ENCODE peak calls at places on chromosomes 1 and 21, in four cellular contexts. N is IMR-90, R is HCT116, X is uterus. Z is an unnamed sample.
A peak's percentile ranks its signal among the peaks of the same experiment; 100 is the strongest.

GRCh38 chr1:88685239-88685604 is 1.1 kb downstream of the PKN2 start:
- DNase-seq in N (no peak), X (no peak), R (no peak), Z (no peak)

GRCh38 chr1:41097105-41097504 is 75.6 kb upstream of the SLFNL1 start:
- DNase-seq in N (peak; percentile 73), R (no peak), X (no peak), Z (no peak)

GRCh38 chr1:56212143-56212542 is 367.2 kb downstream of the PLPP3 start:
- DNase-seq in N (no peak), X (no peak), R (no peak), Z (no peak)

GRCh38 chr21:35375115-35375514 is 326.0 kb upstream of the RUNX1 start:
- DNase-seq in N (peak; percentile 82), X (no peak), R (no peak), Z (no peak)

GRCh38 chr1:235910357-235911299 is 43.9 kb upstream of the LYST start:
- DNase-seq in X (peak; percentile 53), R (peak; percentile 93), N (peak; percentile 97), Z (no peak)

GRCh38 chr1:77874804-77875445 is 13.5 kb upstream of the NEXN start:
- DNase-seq in X (no peak), R (no peak), N (peak; percentile 74), Z (no peak)

GRCh38 chr1:151085953-151086559 is 15.5 kb downstream of the GABPB2 start:
- DNase-seq in X (no peak), R (no peak), N (no peak), Z (no peak)

GRCh38 chr1:210236840-210237409 is 4.3 kb downstream of the SERTAD4 start:
- DNase-seq in R (no peak), X (peak; percentile 86), N (peak; percentile 24), Z (no peak)

GRCh38 chr1:92701147-92701546 is 83.8 kb downstream of the EVI5 start:
- DNase-seq in N (peak; percentile 77), R (no peak), X (no peak), Z (no peak)

GRCh38 chr1:230113605-230114241 is 46.7 kb downstream of the GALNT2 start:
- DNase-seq in R (no peak), X (no peak), N (peak; percentile 99), Z (no peak)

GRCh38 chr1:60149254-60149653 is 75.7 kb upstream of the C1orf87 start:
- DNase-seq in R (no peak), X (no peak), N (no peak), Z (no peak)

GRCh38 chr1:10232213-10232612 is 21.8 kb downstream of the KIF1B start:
- DNase-seq in N (no peak), R (no peak), X (no peak), Z (no peak)

GRCh38 chr1:226987623-226988336 is 47.7 kb downstream of the COQ8A start:
- DNase-seq in X (no peak), N (no peak), R (no peak), Z (no peak)

GRCh38 chr1:211939876-211940468 is 95.4 kb downstream of the INTS7 start:
- DNase-seq in X (no peak), R (no peak), N (no peak), Z (no peak)

GRCh38 chr1:236163460-236164153 is 21.3 kb downstream of the GPR137B start:
- DNase-seq in X (no peak), N (no peak), R (no peak), Z (no peak)

GRCh38 chr1:11730429-11730861 is 5.5 kb upstream of the AGTRAP start:
- DNase-seq in X (peak; percentile 42), N (peak; percentile 36), R (no peak), Z (no peak)

GRCh38 chr1:240831191-240831631 is 219.3 kb upstream of the GREM2 start:
- DNase-seq in R (no peak), N (peak; percentile 53), X (no peak), Z (no peak)

GRCh38 chr1:12617901-12618660 is at the start of gene DHRS3:
- DNase-seq in N (peak; percentile 75), R (peak; percentile 61), X (peak; percentile 68), Z (no peak)

GRCh38 chr1:80540605-80541004 is 1260.1 kb upstream of the ADGRL2 start:
- DNase-seq in X (no peak), R (no peak), N (peak; percentile 1), Z (no peak)

GRCh38 chr1:55321947-55322346 is 106.8 kb upstream of the USP24 start:
- DNase-seq in N (peak; percentile 78), R (no peak), X (no peak), Z (no peak)

GRCh38 chr1:68301538-68301937 is 69.2 kb upstream of the WLS start:
- DNase-seq in X (no peak), N (peak; percentile 10), R (no peak), Z (no peak)

GRCh38 chr1:226829105-226829504 is 41.3 kb upstream of the PSEN2 start:
- DNase-seq in R (no peak), X (no peak), N (no peak), Z (peak; percentile 58)

GRCh38 chr1:39132505-39133339 is 71.8 kb upstream of the MACF1 start:
- DNase-seq in R (peak; percentile 44), X (peak; percentile 76), N (peak; percentile 57), Z (no peak)
- H3K4me1 ChIP-seq in R (peaks cover 48% of the 10 kb centered on the region), X (peaks cover 6% of the 10 kb centered on the region), N (peaks cover 37% of the 10 kb centered on the region), Z (peaks cover 51% of the 10 kb centered on the region)

GRCh38 chr21:37367758-37368535 is 1.4 kb downstream of the DYRK1A start:
- DNase-seq in R (no peak), N (peak; percentile 35), X (peak; percentile 35), Z (no peak)

GRCh38 chr21:37365657-37366487 is 701 bp upstream of the DYRK1A start:
- DNase-seq in R (no peak), N (peak; percentile 45), X (peak; percentile 54), Z (no peak)

GRCh38 chr21:37364722-37365121 is 1.9 kb upstream of the DYRK1A start:
- DNase-seq in X (no peak), R (no peak), N (no peak), Z (no peak)

GRCh38 chr21:37367301-37367757 is 756 bp downstream of the DYRK1A start:
- DNase-seq in R (no peak), N (no peak), X (no peak), Z (no peak)

GRCh38 chr21:37366488-37367300 is at the start of gene DYRK1A:
- DNase-seq in R (peak; percentile 97), X (peak; percentile 99), N (peak; percentile 99), Z (no peak)
- TF ChIP-seq POLR2A in R (peak; percentile 33), X (peak; percentile 39), N (peak; percentile 86), Z (no peak)

DNA sequence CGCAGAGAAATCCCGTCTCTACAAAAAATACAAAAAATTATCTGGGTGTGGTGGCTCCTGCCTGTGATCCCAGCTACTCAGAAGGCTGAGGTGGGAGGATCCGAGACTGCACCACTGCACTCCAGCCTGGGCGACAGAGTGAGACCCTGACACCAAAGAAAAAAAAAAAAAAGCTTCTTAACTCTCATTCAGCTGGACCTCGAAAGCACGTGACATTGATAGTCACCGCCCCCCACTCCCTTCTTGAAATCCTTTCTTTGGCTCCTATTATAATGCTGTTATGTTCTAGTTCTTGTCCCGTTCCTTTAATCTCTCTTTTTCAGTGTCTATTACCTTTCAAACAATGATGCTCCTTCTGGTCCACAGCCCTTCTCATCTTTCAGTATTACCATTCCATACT is 2.0 kb downstream of the TESK2 start:
- DNase-seq in N (no peak), R (no peak), X (no peak), Z (no peak)
- TF ChIP-seq CTCF in N (no peak), R (no peak), X (no peak), Z (no peak)

GRCh38 chr1:203799157-203799556 is 3.7 kb downstream of the ZBED6 start:
- DNase-seq in R (no peak), X (no peak), N (no peak), Z (no peak)
- H3K4me1 ChIP-seq in R (peaks cover 12% of the 10 kb centered on the region), X (peaks cover 8% of the 10 kb centered on the region), N (peaks cover 12% of the 10 kb centered on the region), Z (peaks cover 73% of the 10 kb centered on the region)

DNA sequence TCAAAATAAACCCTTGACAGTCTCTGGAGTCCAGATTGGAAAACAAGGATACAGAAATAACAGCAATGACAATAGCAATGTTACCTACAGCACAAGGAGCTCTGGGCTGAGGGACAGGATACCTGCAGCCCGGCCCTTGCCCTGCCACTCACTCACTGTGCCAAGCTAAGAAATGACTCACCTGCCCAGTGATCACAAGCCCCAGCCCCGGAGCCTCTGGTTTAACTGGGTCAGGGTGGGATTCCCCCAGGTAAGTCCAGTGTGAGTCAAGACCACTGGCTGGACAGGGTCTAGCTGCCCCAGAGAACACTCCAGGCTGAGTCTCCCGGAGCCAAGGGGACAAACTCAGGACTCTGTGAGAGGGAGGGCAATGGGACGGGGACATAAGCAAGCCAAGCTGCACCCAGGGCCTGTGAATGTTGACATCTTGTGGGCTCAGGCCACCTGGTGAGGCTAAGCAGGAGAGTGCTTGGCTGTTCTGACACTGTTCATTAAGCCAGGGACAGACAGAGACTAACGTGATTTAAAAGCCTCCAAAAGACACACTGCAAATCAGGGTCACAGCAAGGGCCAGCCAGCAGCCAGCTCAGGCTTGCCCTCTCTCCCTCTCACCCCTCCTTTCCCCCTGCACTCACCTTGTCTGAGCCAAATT is 64.1 kb downstream of the MIS18A start:
- DNase-seq in R (no peak), N (no peak), X (no peak), Z (no peak)
- TF ChIP-seq POLR2A in R (no peak), N (no peak), X (no peak), Z (no peak)

GRCh38 chr1:4825841-4826450 is 171.5 kb downstream of the AJAP1 start:
- DNase-seq in X (no peak), R (no peak), N (no peak), Z (no peak)
- TF ChIP-seq CTCF in X (peak; percentile 38), R (no peak), N (no peak), Z (no peak)

Z was measured in vagina.